ENCODE peak calls at places on chromosomes 11 and 22, in seven cellular contexts. Y, U, P, J, M, O and D are unnamed samples.

GRCh38 chr11:80586464-80586863 is 1145.6 kb upstream of the TENM4 start:
- DNase-seq in P (no peak), O (no peak), U (no peak), M (no peak), Y (no peak), J (no peak), D (no peak)

GRCh38 chr11:74437441-74437840 is 29.9 kb downstream of the KCNE3 start:
- DNase-seq in P (no peak), M (no peak), U (no peak), O (no peak), Y (peak), J (no peak), D (no peak)

GRCh38 chr11:116421529-116422185 is 351.1 kb downstream of the BUD13 start:
- DNase-seq in M (no peak), Y (no peak), O (no peak), U (peak), J (no peak), P (no peak), D (no peak)

GRCh38 chr11:64545605-64546004 is 45.4 kb upstream of the SLC22A12 start:
- DNase-seq in U (no peak), J (no peak), P (peak), Y (peak), M (peak), O (no peak), D (peak)

GRCh38 chr11:28834877-28835276 is 726.7 kb downstream of the METTL15 start:
- DNase-seq in M (peak), U (no peak), O (no peak), Y (peak), J (no peak), P (peak), D (peak)

GRCh38 chr11:47724041-47724729 is 9.0 kb upstream of the AGBL2 start:
- DNase-seq in O (no peak), U (no peak), J (no peak), P (no peak), M (no peak), Y (peak), D (peak)

GRCh38 chr11:35178862-35179261 is 39.9 kb downstream of the CD44 start:
- DNase-seq in U (no peak), P (peak), J (no peak), O (no peak), Y (no peak), M (no peak), D (no peak)

GRCh38 chr11:77026236-77026635 is 8.0 kb upstream of the B3GNT6 start:
- DNase-seq in Y (no peak), P (no peak), M (no peak), U (no peak), J (no peak), O (no peak), D (no peak)

GRCh38 chr11:103215812-103216211 is 106.6 kb downstream of the DYNC2H1 start:
- DNase-seq in J (no peak), P (no peak), O (no peak), Y (no peak), M (no peak), U (no peak), D (no peak)

GRCh38 chr11:68999093-68999747 is 13.8 kb downstream of the MRGPRF start:
- DNase-seq in O (no peak), M (no peak), U (no peak), J (no peak), Y (no peak), P (no peak), D (no peak)

GRCh38 chr22:20956258-20957117 is 10.6 kb upstream of the AIFM3 start:
- DNase-seq in U (no peak), O (peak), Y (peak), M (no peak), J (no peak), P (peak), D (no peak)

GRCh38 chr22:49230194-49230577 is 597.5 kb downstream of the BRD1 start:
- DNase-seq in U (no peak), J (peak), M (no peak), P (no peak), Y (no peak), O (peak), D (no peak)

GRCh38 chr11:63609536-63609935 is 4.7 kb downstream of the PLAAT3 start:
- DNase-seq in Y (no peak), M (no peak), O (no peak), U (no peak), P (no peak), J (no peak), D (no peak)

GRCh38 chr22:46043816-46044717 is 67.1 kb upstream of the WNT7B start:
- DNase-seq in Y (peak), M (no peak), P (no peak), O (no peak), U (no peak), J (no peak), D (no peak)

GRCh38 chr22:45726081-45726480 is 54.4 kb downstream of the ATXN10 start:
- DNase-seq in J (no peak), O (no peak), M (no peak), U (no peak), P (no peak), Y (no peak), D (no peak)

GRCh38 chr11:32829680-32830412 is at the start of gene PRRG4:
- DNase-seq in M (peak), P (peak), Y (peak), U (peak), J (peak), O (peak), D (no peak)

GRCh38 chr22:45980776-45981175 is 3.8 kb upstream of the WNT7B start:
- DNase-seq in U (no peak), P (no peak), J (no peak), M (no peak), Y (no peak), O (no peak), D (no peak)

GRCh38 chr22:29663230-29663826 is 56.5 kb upstream of the CABP7 start:
- DNase-seq in P (no peak), Y (peak), U (no peak), M (no peak), O (no peak), J (no peak), D (peak)

GRCh38 chr11:94175545-94175944 is 46.9 kb downstream of the PANX1 start:
- DNase-seq in Y (peak), P (no peak), O (no peak), U (no peak), M (peak), J (no peak), D (no peak)

GRCh38 chr22:19213001-19213400 is 34.5 kb upstream of the SLC25A1 start:
- DNase-seq in P (no peak), J (no peak), O (no peak), U (no peak), M (no peak), Y (no peak), D (no peak)

GRCh38 chr11:68960299-68961071 is 20.3 kb downstream of the MRGPRD start:
- DNase-seq in O (no peak), P (no peak), J (no peak), Y (no peak), M (no peak), U (no peak), D (no peak)

GRCh38 chr22:43969021-43969878 is 14.0 kb downstream of the SAMM50 start:
- DNase-seq in J (no peak), Y (no peak), P (no peak), M (no peak), O (no peak), U (no peak), D (no peak)

GRCh38 chr22:26168199-26168915 is 905 bp upstream of the SEZ6L start:
- DNase-seq in J (no peak), P (no peak), U (peak), O (peak), M (no peak), Y (no peak), D (no peak)

GRCh38 chr11:72446929-72447753 is 12.8 kb upstream of the CLPB start:
- DNase-seq in P (peak), Y (peak), U (peak), M (peak), J (peak), O (peak), D (peak)

GRCh38 chr11:128530119-128531091 is 57.0 kb downstream of the ETS1 start:
- DNase-seq in P (peak), O (no peak), U (no peak), M (peak), Y (peak), J (no peak), D (peak)

GRCh38 chr11:120182790-120183491 is 27.9 kb upstream of the OAF start:
- DNase-seq in J (peak), O (no peak), P (no peak), U (peak), M (no peak), Y (no peak), D (no peak)

GRCh38 chr22:50737728-50738648 is at the start of gene ACR:
- DNase-seq in Y (no peak), P (no peak), M (no peak), O (no peak), U (no peak), J (peak), D (no peak)

GRCh38 chr22:19490628-19491230 is 11.0 kb downstream of the CDC45 start:
- DNase-seq in J (no peak), U (no peak), Y (no peak), M (no peak), P (no peak), O (no peak), D (no peak)

GRCh38 chr11:13859986-13860385 is 102.5 kb upstream of the SPON1 start:
- DNase-seq in U (no peak), J (no peak), Y (no peak), M (no peak), P (no peak), O (no peak), D (no peak)

GRCh38 chr11:69537126-69537525 is 55.7 kb downstream of the LINC01488 start:
- DNase-seq in P (no peak), M (no peak), Y (no peak), O (no peak), U (no peak), J (no peak), D (no peak)

GRCh38 chr22:36232715-36233401 is 6.5 kb downstream of the APOL2 start:
- DNase-seq in J (no peak), M (no peak), O (no peak), U (no peak), Y (no peak), P (no peak), D (no peak)

GRCh38 chr11:11841605-11842425 is at the start of gene USP47:
- DNase-seq in U (peak), P (peak), J (peak), O (peak), M (peak), Y (peak), D (peak)

GRCh38 chr11:118406599-118407166 is 5.3 kb downstream of the ATP5MG start:
- DNase-seq in Y (peak), O (no peak), M (peak), U (peak), P (no peak), J (no peak), D (no peak)

GRCh38 chr22:44685384-44686056 is 16.5 kb upstream of the PRR5 start:
- DNase-seq in O (peak), M (peak), U (peak), P (peak), J (no peak), Y (no peak), D (no peak)

GRCh38 chr11:118849825-118850224 is 33.9 kb upstream of the CXCR5 start:
- DNase-seq in Y (no peak), O (no peak), P (no peak), J (no peak), U (no peak), M (no peak), D (no peak)